ENCODE peak calls at places on chromosomes 7 and 10, in six cellular contexts. F, I, V, K, Z and G are unnamed samples.

GRCh38 chr7:128838109-128838779 is 8.0 kb downstream of the FLNC start:
- DNase-seq in F (no peak), K (no peak), Z (no peak), V (no peak), I (no peak), G (no peak)

GRCh38 chr10:51983481-51983880 is 284.1 kb upstream of the CSTF2T start:
- DNase-seq in Z (no peak), K (no peak), V (no peak), I (no peak), F (no peak), G (no peak)

GRCh38 chr7:68176974-68177373 is 1180.3 kb downstream of the TYW1 start:
- DNase-seq in V (peak; percentile 65), I (peak; percentile 4), Z (no peak), K (peak; percentile 69), F (peak; percentile 70), G (peak; percentile 80)

GRCh38 chr10:79298403-79299244 is 48.6 kb upstream of the PPIF start:
- DNase-seq in F (peak; percentile 73), V (peak; percentile 65), K (no peak), Z (no peak), I (peak; percentile 53), G (no peak)

GRCh38 chr10:45520476-45520875 is 146.5 kb downstream of the ALOX5 start:
- DNase-seq in Z (no peak), I (no peak), V (no peak), K (no peak), F (no peak), G (no peak)

GRCh38 chr7:90345548-90346319 is 782 bp upstream of the GTPBP10 start:
- DNase-seq in F (peak; percentile 37), K (no peak), V (peak; percentile 18), I (no peak), Z (no peak), G (no peak)

GRCh38 chr10:3239920-3240909 is 67.6 kb upstream of the PITRM1 start:
- DNase-seq in I (no peak), F (no peak), V (no peak), K (no peak), Z (no peak), G (no peak)

GRCh38 chr7:128934361-128935352 is 3.1 kb upstream of the IRF5 start:
- DNase-seq in I (no peak), Z (peak; percentile 66), V (no peak), F (no peak), K (no peak), G (no peak)

GRCh38 chr7:121198502-121198901 is 130.3 kb upstream of the WNT16 start:
- DNase-seq in F (no peak), K (no peak), V (no peak), Z (no peak), I (no peak), G (no peak)

GRCh38 chr10:121284952-121285351 is 313.3 kb downstream of the FGFR2 start:
- DNase-seq in I (no peak), K (no peak), V (no peak), F (no peak), Z (no peak), G (no peak)

GRCh38 chr7:56033671-56034432 is 17.4 kb downstream of the PSPH start:
- DNase-seq in V (peak; percentile 88), Z (peak; percentile 43), I (peak; percentile 37), F (peak; percentile 75), K (peak; percentile 91), G (peak; percentile 88)

GRCh38 chr7:100589341-100589935 is 3.3 kb downstream of the FBXO24 start:
- DNase-seq in V (no peak), I (no peak), F (no peak), K (no peak), Z (no peak), G (no peak)

GRCh38 chr10:132422931-132423813 is 26.2 kb downstream of the PWWP2B start:
- DNase-seq in F (no peak), Z (no peak), K (no peak), V (no peak), I (no peak), G (no peak)

GRCh38 chr7:78388982-78389381 is 590.4 kb downstream of the PHTF2 start:
- DNase-seq in V (no peak), Z (no peak), F (no peak), I (no peak), K (no peak), G (no peak)

GRCh38 chr10:124532106-124532641 is 70.6 kb downstream of the LHPP start:
- DNase-seq in V (peak; percentile 39), F (peak; percentile 54), K (peak; percentile 78), Z (no peak), I (peak; percentile 79), G (peak; percentile 28)

GRCh38 chr10:24513155-24513554 is 210.5 kb downstream of the ARHGAP21 start:
- DNase-seq in I (no peak), K (peak; percentile 52), V (no peak), Z (no peak), F (no peak), G (peak; percentile 25)

GRCh38 chr7:120996333-120996982 is 7.9 kb downstream of the CPED1 start:
- DNase-seq in I (no peak), Z (no peak), V (no peak), F (peak; percentile 64), K (no peak), G (no peak)

GRCh38 chr7:47846117-47846836 is 102.0 kb downstream of the PKD1L1 start:
- DNase-seq in Z (no peak), K (no peak), F (no peak), V (no peak), I (peak; percentile 24), G (no peak)

GRCh38 chr7:66183700-66184099 is 21.4 kb upstream of the TPST1 start:
- DNase-seq in Z (no peak), V (no peak), F (no peak), I (no peak), K (no peak), G (no peak)

GRCh38 chr10:5831446-5831782 is 18.2 kb upstream of the GDI2 start:
- DNase-seq in Z (no peak), F (no peak), I (no peak), K (no peak), V (peak; percentile 51), G (no peak)

GRCh38 chr7:134826105-134826504 is 46.7 kb downstream of the CALD1 start:
- DNase-seq in F (no peak), I (no peak), V (no peak), Z (no peak), K (no peak), G (no peak)

GRCh38 chr7:128889121-128889520 is 21.4 kb downstream of the KCP start:
- DNase-seq in F (no peak), V (no peak), Z (no peak), K (no peak), I (no peak), G (no peak)

GRCh38 chr7:107661081-107661864 is 645 bp downstream of the SLC26A4 start:
- DNase-seq in I (no peak), F (no peak), K (peak; percentile 76), V (peak; percentile 37), Z (no peak), G (peak; percentile 57)

GRCh38 chr10:15158972-15159371 is 9.5 kb downstream of the NMT2 start:
- DNase-seq in I (no peak), F (no peak), K (no peak), Z (no peak), V (no peak), G (no peak)

GRCh38 chr7:149561072-149561471 is 63.5 kb upstream of the ZNF746 start:
- DNase-seq in I (no peak), K (no peak), V (no peak), F (no peak), Z (no peak), G (no peak)

GRCh38 chr7:9149499-9150082 is 716.2 kb downstream of the NXPH1 start:
- DNase-seq in K (no peak), I (no peak), F (no peak), Z (no peak), V (no peak), G (no peak)

GRCh38 chr10:78853864-78854263 is 214.9 kb upstream of the ZMIZ1 start:
- DNase-seq in Z (no peak), K (no peak), F (no peak), V (peak; percentile 78), I (no peak), G (no peak)

GRCh38 chr7:70649323-70649722 is 482.6 kb upstream of the GALNT17 start:
- DNase-seq in V (no peak), I (no peak), Z (no peak), K (no peak), F (no peak), G (no peak)

GRCh38 chr10:79244841-79245504 is 102.3 kb upstream of the PPIF start:
- DNase-seq in Z (peak; percentile 82), V (no peak), K (no peak), I (no peak), F (no peak), G (no peak)

GRCh38 chr7:137820677-137821420 is 25.9 kb downstream of the DGKI start:
- DNase-seq in Z (no peak), V (no peak), F (no peak), K (peak; percentile 59), I (no peak), G (peak; percentile 77)

GRCh38 chr7:119724041-119724792 is 548.8 kb upstream of the KCND2 start:
- DNase-seq in K (no peak), Z (no peak), F (no peak), I (no peak), V (no peak), G (no peak)

GRCh38 chr10:61452655-61453641 is at the start of gene TMEM26:
- DNase-seq in F (no peak), K (peak; percentile 84), V (no peak), Z (no peak), I (no peak), G (no peak)

GRCh38 chr10:118101501-118101900 is 54.8 kb upstream of the RAB11FIP2 start:
- DNase-seq in F (no peak), V (no peak), K (no peak), Z (no peak), I (no peak), G (no peak)

GRCh38 chr10:36703179-36703578 is 422.2 kb upstream of the ANKRD30A start:
- DNase-seq in K (no peak), V (no peak), Z (no peak), F (no peak), I (no peak), G (no peak)
- TF ChIP-seq ZNF274 in K (no peak), V (no peak), Z (no peak), F (no peak), I (no peak), G (no peak)

GRCh38 chr7:5064391-5065106 is 18.9 kb downstream of the RBAK start:
- DNase-seq in I (no peak), F (no peak), Z (no peak), V (no peak), K (no peak), G (no peak)
- H3K9me3 ChIP-seq in I (peaks cover 80% of the 10 kb centered on the region), F (peaks cover 74% of the 10 kb centered on the region), Z (peaks cover 54% of the 10 kb centered on the region), V (no peaks in the 10 kb centered on the region), K (peaks cover 89% of the 10 kb centered on the region), G (peaks cover 94% of the 10 kb centered on the region)

GRCh38 chr10:88899886-88900285 is 19.8 kb downstream of the STAMBPL1 start:
- DNase-seq in V (no peak), I (no peak), Z (no peak), K (no peak), F (no peak), G (no peak)
- TF ChIP-seq ZNF274 in V (no peak), I (no peak), Z (no peak), K (no peak), F (no peak), G (no peak)

DNA sequence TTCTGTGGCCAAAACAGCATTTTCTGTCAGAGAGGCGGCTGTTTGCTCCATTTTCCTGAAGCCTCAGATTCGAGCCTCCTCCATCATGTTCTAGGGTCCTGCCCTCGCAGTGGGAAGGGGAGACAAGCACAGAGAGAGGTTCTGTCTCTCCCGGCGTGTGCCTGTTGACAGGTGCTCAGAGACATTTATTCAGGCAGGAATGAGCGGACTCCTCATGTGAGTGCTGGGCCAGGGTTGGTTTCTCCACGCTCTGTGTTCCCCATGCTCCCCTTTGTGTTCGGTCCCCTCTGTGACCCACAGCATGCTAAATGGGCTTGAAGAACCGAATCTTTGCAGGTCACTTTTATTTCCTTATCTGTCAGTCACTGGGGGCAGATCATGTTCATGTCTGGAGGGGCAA is 374.6 kb downstream of the GLRX3 start:
- DNase-seq in V (no peak), F (no peak), Z (no peak), K (no peak), I (no peak), G (no peak)
- H3K9me3 ChIP-seq in V (no peaks in the 10 kb centered on the region), F (no peaks in the 10 kb centered on the region), Z (no peaks in the 10 kb centered on the region), K (no peaks in the 10 kb centered on the region), I (no peaks in the 10 kb centered on the region), G (no peaks in the 10 kb centered on the region)